ENCODE peak calls at places on chromosomes 7 and 10, in four cellular contexts. I is GM12878, V is HepG2, N is H1. K is an unnamed sample.

GRCh38 chr10:80493482-80494021 is 39.4 kb downstream of the TSPAN14 start:
- DNase-seq in I (no peak), V (peak; percentile 89), N (no peak), K (no peak)

GRCh38 chr10:94725871-94726270 is 36.6 kb upstream of the CYP2C19 start:
- DNase-seq in I (no peak), V (no peak), N (no peak), K (no peak)

GRCh38 chr10:123294886-123295285 is 140.7 kb downstream of the BUB3 start:
- DNase-seq in I (no peak), V (no peak), N (no peak), K (no peak)

GRCh38 chr10:94343159-94343558 is 19.6 kb downstream of the NOC3L start:
- DNase-seq in I (no peak), V (no peak), N (no peak), K (no peak)

GRCh38 chr7:123845823-123846216 is 851 bp downstream of the HYAL4 start:
- DNase-seq in I (no peak), V (no peak), N (no peak), K (no peak)

GRCh38 chr7:15411019-15411418 is 150.8 kb downstream of the AGMO start:
- DNase-seq in I (no peak), V (no peak), N (no peak), K (no peak)

GRCh38 chr10:52314007-52314821 is at the start of gene DKK1:
- DNase-seq in I (no peak), V (peak; percentile 91), N (peak; percentile 95), K (peak; percentile 58)

GRCh38 chr10:43479275-43479674 is 42.4 kb downstream of the ZNF487 start:
- DNase-seq in I (no peak), V (no peak), N (no peak), K (no peak)

GRCh38 chr10:64699244-64699643 is 1178.0 kb downstream of the REEP3 start:
- DNase-seq in I (no peak), V (no peak), N (no peak), K (no peak)

GRCh38 chr7:44634187-44634838 is 27.9 kb downstream of the OGDH start:
- DNase-seq in I (no peak), V (peak; percentile 25), N (no peak), K (no peak)

GRCh38 chr10:13376771-13377170 is 28.7 kb upstream of the SEPHS1 start:
- DNase-seq in I (no peak), V (no peak), N (no peak), K (no peak)

GRCh38 chr10:124959564-124959963 is 17.6 kb downstream of the ZRANB1 start:
- DNase-seq in I (no peak), V (no peak), N (no peak), K (no peak)

GRCh38 chr10:47421057-47421952 is 37.2 kb upstream of the ZNF488 start:
- DNase-seq in I (no peak), V (no peak), N (no peak), K (no peak)

GRCh38 chr7:27249724-27250636 is 7.4 kb downstream of the EVX1 start:
- DNase-seq in I (no peak), V (no peak), N (no peak), K (no peak)

GRCh38 chr7:2811476-2812118 is 32.5 kb downstream of the GNA12 start:
- DNase-seq in I (no peak), V (peak; percentile 70), N (no peak), K (no peak)

GRCh38 chr7:46356365-46356764 is 435.3 kb upstream of the IGFBP3 start:
- DNase-seq in I (no peak), V (no peak), N (no peak), K (no peak)

GRCh38 chr7:18895456-18895855 is 222.0 kb downstream of the TWIST1 start:
- DNase-seq in I (no peak), V (no peak), N (no peak), K (no peak)

GRCh38 chr7:106681815-106682495 is 21.0 kb upstream of the CCDC71L start:
- DNase-seq in I (no peak), V (no peak), N (no peak), K (no peak)

GRCh38 chr10:45373783-45374450 is at the start of gene ALOX5:
- DNase-seq in I (no peak), V (no peak), N (peak; percentile 78), K (peak; percentile 2)

GRCh38 chr10:101848894-101849351 is 5.3 kb upstream of the KCNIP2 start:
- DNase-seq in I (no peak), V (no peak), N (no peak), K (no peak)

GRCh38 chr10:84244651-84245270 is at the start of gene RGR:
- DNase-seq in I (no peak), V (peak; percentile 75), N (no peak), K (no peak)

GRCh38 chr7:121394709-121395140 is 1.4 kb downstream of the FAM3C start:
- DNase-seq in I (no peak), V (peak; percentile 50), N (no peak), K (no peak)

DNA sequence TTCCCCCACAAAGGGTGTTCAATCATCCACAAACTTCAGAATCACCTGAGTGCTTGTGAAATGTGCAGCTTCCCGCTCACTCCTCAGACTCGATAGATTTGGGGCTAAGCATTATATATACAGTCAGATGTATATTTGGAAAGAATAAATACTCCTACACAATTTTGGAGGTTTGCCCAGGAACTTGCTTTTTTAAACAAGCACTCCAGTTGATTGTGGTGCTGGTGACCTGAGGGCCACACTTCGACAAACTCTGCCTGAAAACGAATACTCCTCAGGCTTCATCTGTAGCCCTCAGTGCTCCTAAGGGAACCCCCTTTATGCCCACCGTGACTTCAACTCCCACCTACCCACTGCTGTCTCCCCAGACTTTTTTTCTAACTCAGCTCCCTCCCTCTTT is 211.6 kb downstream of the INHBA start:
- DNase-seq in I (no peak), V (no peak), N (no peak), K (no peak)
- TF ChIP-seq YY1 in I (no peak), V (no peak), N (no peak), K (no peak)

GRCh38 chr7:149454750-149455149 is 6.1 kb downstream of the ZNF777 start:
- DNase-seq in I (no peak), V (no peak), N (peak; percentile 8), K (no peak)
- TF ChIP-seq SUZ12 in I (no peak), V (no peak), N (no peak), K (no peak)

GRCh38 chr7:157627033-157627432 is 290.2 kb downstream of the DNAJB6 start:
- DNase-seq in I (no peak), V (no peak), N (no peak), K (no peak)
- H3K9me3 ChIP-seq in I (no peaks in the 10 kb centered on the region), V (no peaks in the 10 kb centered on the region), N (no peaks in the 10 kb centered on the region), K (no peaks in the 10 kb centered on the region)

GRCh38 chr10:30828680-30829079 is 199.1 kb upstream of the LYZL2 start:
- DNase-seq in I (no peak), V (no peak), N (no peak), K (no peak)

GRCh38 chr10:30830672-30831230 is 200.9 kb downstream of the ZNF438 start:
- DNase-seq in I (no peak), V (no peak), N (no peak), K (no peak)

GRCh38 chr10:30828227-30828626 is 198.7 kb upstream of the LYZL2 start:
- DNase-seq in I (no peak), V (no peak), N (no peak), K (no peak)

GRCh38 chr10:30831401-30831800 is 200.3 kb downstream of the ZNF438 start:
- DNase-seq in I (no peak), V (no peak), N (no peak), K (no peak)

GRCh38 chr10:30829921-30830671 is 200.5 kb upstream of the LYZL2 start:
- DNase-seq in I (no peak), V (no peak), N (no peak), K (no peak)
- TF ChIP-seq YY1 in I (no peak), V (no peak), N (no peak), K (no peak)

K was measured in NT2/D1.